ENCODE peak calls at places on chromosomes 6 and 20, in four cellular contexts. One of them, this sample, is unnamed.

GRCh38 chr20:10863337-10864060 is 189.7 kb upstream of the JAG1 start:
- DNase-seq in HCT116: peak; percentile 23
- DNase-seq in K562: no peak
- DNase-seq in GM12878: no peak
- DNase-seq in this sample: no peak

GRCh38 chr6:79467716-79468115 is 69.5 kb downstream of the LCA5 start:
- DNase-seq in HCT116: no peak
- DNase-seq in K562: no peak
- DNase-seq in GM12878: no peak
- DNase-seq in this sample: no peak

GRCh38 chr6:130928993-130929678 is 101.9 kb downstream of the SMLR1 start:
- DNase-seq in HCT116: no peak
- DNase-seq in K562: no peak
- DNase-seq in GM12878: no peak
- DNase-seq in this sample: no peak

GRCh38 chr20:47357296-47358051 is 975 bp upstream of the ZMYND8 start:
- DNase-seq in HCT116: peak; percentile 58
- DNase-seq in K562: peak; percentile 73
- DNase-seq in GM12878: no peak
- DNase-seq in this sample: no peak

GRCh38 chr6:41334482-41335023 is 855 bp upstream of the NCR2 start:
- DNase-seq in HCT116: no peak
- DNase-seq in K562: no peak
- DNase-seq in GM12878: no peak
- DNase-seq in this sample: no peak

GRCh38 chr6:56547687-56548086 is 95.0 kb downstream of the DST start:
- DNase-seq in HCT116: no peak
- DNase-seq in K562: no peak
- DNase-seq in GM12878: no peak
- DNase-seq in this sample: no peak

GRCh38 chr6:28353981-28354676 is 4.4 kb downstream of the ZKSCAN3 start:
- DNase-seq in HCT116: peak; percentile 80
- DNase-seq in K562: peak; percentile 39
- DNase-seq in GM12878: no peak
- DNase-seq in this sample: no peak

GRCh38 chr6:154239392-154239791 is 117.2 kb downstream of the IPCEF1 start:
- DNase-seq in HCT116: no peak
- DNase-seq in K562: no peak
- DNase-seq in GM12878: no peak
- DNase-seq in this sample: no peak

GRCh38 chr6:125957845-125958244 is 1.3 kb downstream of the HINT3 start:
- DNase-seq in HCT116: no peak
- DNase-seq in K562: peak; percentile 43
- DNase-seq in GM12878: no peak
- DNase-seq in this sample: peak; percentile 50

GRCh38 chr6:68008445-68008844 is 626.6 kb upstream of the ADGRB3 start:
- DNase-seq in HCT116: no peak
- DNase-seq in K562: no peak
- DNase-seq in GM12878: peak; percentile 9
- DNase-seq in this sample: no peak

GRCh38 chr6:33168202-33168601 is 24.1 kb downstream of the COL11A2 start:
- DNase-seq in HCT116: no peak
- DNase-seq in K562: no peak
- DNase-seq in GM12878: no peak
- DNase-seq in this sample: no peak

GRCh38 chr20:44692932-44693476 is 22.2 kb upstream of the CCN5 start:
- DNase-seq in HCT116: peak; percentile 71
- DNase-seq in K562: no peak
- DNase-seq in GM12878: no peak
- DNase-seq in this sample: no peak

GRCh38 chr6:30829639-30830250 is 54.6 kb upstream of the DDR1 start:
- DNase-seq in HCT116: no peak
- DNase-seq in K562: no peak
- DNase-seq in GM12878: no peak
- DNase-seq in this sample: no peak

GRCh38 chr6:149964243-149965190 is 774 bp downstream of the ULBP1 start:
- DNase-seq in HCT116: no peak
- DNase-seq in K562: no peak
- DNase-seq in GM12878: no peak
- DNase-seq in this sample: no peak

GRCh38 chr6:117441824-117442264 is 16.1 kb upstream of the ROS1 start:
- DNase-seq in HCT116: no peak
- DNase-seq in K562: no peak
- DNase-seq in GM12878: no peak
- DNase-seq in this sample: no peak

GRCh38 chr6:55963301-55963700 is 87.9 kb upstream of the BMP5 start:
- DNase-seq in HCT116: peak; percentile 18
- DNase-seq in K562: no peak
- DNase-seq in GM12878: no peak
- DNase-seq in this sample: no peak

GRCh38 chr20:1005452-1006027 is 3.4 kb upstream of the RSPO4 start:
- DNase-seq in HCT116: peak; percentile 63
- DNase-seq in K562: peak; percentile 63
- DNase-seq in GM12878: peak; percentile 2
- DNase-seq in this sample: peak; percentile 85

GRCh38 chr20:24648481-24648880 is 179.1 kb downstream of the SYNDIG1 start:
- DNase-seq in HCT116: no peak
- DNase-seq in K562: no peak
- DNase-seq in GM12878: no peak
- DNase-seq in this sample: no peak

GRCh38 chr6:99288668-99289067 is 60.8 kb downstream of the FAXC start:
- DNase-seq in HCT116: no peak
- DNase-seq in K562: no peak
- DNase-seq in GM12878: no peak
- DNase-seq in this sample: no peak

GRCh38 chr6:24125980-24126379 is at the start of gene NRSN1:
- DNase-seq in HCT116: no peak
- DNase-seq in K562: peak; percentile 70
- DNase-seq in GM12878: no peak
- DNase-seq in this sample: no peak

GRCh38 chr6:16239090-16239797 is 857 bp downstream of the GMPR start:
- DNase-seq in HCT116: no peak
- DNase-seq in K562: peak; percentile 37
- DNase-seq in GM12878: no peak
- DNase-seq in this sample: peak; percentile 55

GRCh38 chr20:62285722-62286121 is 17.1 kb upstream of the ADRM1 start:
- DNase-seq in HCT116: no peak
- DNase-seq in K562: no peak
- DNase-seq in GM12878: no peak
- DNase-seq in this sample: no peak

GRCh38 chr20:6718660-6719059 is 48.8 kb upstream of the BMP2 start:
- DNase-seq in HCT116: no peak
- DNase-seq in K562: no peak
- DNase-seq in GM12878: no peak
- DNase-seq in this sample: peak; percentile 19

GRCh38 chr6:163415620-163416379 is 1.3 kb downstream of the QKI start:
- DNase-seq in HCT116: no peak
- DNase-seq in K562: peak; percentile 39
- DNase-seq in GM12878: peak; percentile 72
- DNase-seq in this sample: peak; percentile 31

GRCh38 chr6:135722679-135723078 is 128.8 kb upstream of the PDE7B start:
- DNase-seq in HCT116: peak; percentile 86
- DNase-seq in K562: no peak
- DNase-seq in GM12878: no peak
- DNase-seq in this sample: no peak

GRCh38 chr6:37126961-37127360 is 43.0 kb upstream of the PIM1 start:
- DNase-seq in HCT116: no peak
- DNase-seq in K562: no peak
- DNase-seq in GM12878: no peak
- DNase-seq in this sample: no peak

DNA sequence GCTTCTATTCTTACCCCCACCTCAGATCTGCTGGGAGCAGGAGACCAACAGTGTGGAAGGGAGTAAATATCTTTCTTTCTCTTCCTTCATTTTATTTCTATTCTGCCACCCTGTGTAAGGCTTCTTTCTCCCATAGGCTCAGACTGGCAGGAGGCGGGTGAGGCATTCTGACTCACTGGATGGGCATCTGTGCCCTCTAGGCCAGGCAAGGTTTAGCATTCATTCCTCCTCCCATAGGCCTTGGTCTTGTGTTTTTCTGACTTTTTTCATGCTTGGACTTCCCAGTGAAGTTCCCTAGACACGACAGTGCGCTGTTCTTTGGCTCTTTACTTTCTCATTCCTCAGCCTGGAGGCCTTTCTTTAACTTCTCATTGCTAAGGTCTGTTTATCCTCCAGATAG is 235.2 kb downstream of the SYNE1 start:
- DNase-seq in HCT116: peak; percentile 29
- DNase-seq in K562: no peak
- DNase-seq in GM12878: no peak
- DNase-seq in this sample: peak; percentile 7
- TF ChIP-seq JUND in HCT116: peak; percentile 36
- TF ChIP-seq JUND in K562: no peak
- TF ChIP-seq JUND in GM12878: no peak
- TF ChIP-seq JUND in this sample: no peak

DNA sequence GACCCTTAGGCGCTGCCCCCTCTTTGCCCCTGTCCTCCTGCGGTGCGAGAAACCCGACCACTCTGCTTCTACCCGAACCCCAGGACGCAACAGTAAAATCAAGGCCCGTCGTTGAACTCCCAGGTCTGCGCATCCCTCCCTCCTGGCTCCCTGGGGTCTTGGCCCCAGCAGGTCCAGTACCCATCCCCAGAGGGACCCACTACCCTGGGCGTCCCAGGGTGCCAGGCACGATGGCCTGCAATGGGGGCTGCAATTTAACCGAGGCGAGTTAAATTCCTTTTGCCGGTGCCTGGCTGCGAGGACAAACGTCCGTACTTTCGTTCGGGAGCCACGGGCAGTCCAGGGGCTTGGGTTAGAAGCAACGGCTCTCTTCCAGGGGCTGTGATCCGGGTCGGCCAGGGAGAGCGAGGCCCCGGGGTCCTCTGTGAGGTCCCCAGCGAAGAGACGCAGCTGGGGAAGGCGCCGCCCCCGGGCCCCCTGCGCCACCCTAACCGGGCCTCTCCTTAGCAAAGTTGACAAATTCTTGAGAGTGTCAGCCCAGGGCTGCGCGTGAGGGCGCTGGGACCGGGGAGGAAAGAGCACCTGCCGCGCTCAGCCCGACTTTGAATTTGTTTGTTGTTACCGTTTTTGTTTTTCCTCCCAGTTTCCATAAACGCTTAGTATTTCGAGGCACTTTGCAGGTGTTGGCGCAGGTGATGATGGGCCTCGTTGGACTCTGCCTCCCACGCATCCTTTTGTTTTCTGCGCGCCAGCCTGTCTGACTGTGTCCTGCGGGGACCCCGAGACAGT is 6.1 kb downstream of the OLIG3 start:
- DNase-seq in HCT116: no peak
- DNase-seq in K562: no peak
- DNase-seq in GM12878: no peak
- DNase-seq in this sample: no peak
- TF ChIP-seq JUND in HCT116: no peak
- TF ChIP-seq JUND in K562: no peak
- TF ChIP-seq JUND in GM12878: no peak
- TF ChIP-seq JUND in this sample: no peak

GRCh38 chr6:132101550-132101949 is 150.4 kb upstream of the CCN2 start:
- DNase-seq in HCT116: no peak
- DNase-seq in K562: no peak
- DNase-seq in GM12878: no peak
- DNase-seq in this sample: no peak
- TF ChIP-seq JUND in HCT116: no peak
- TF ChIP-seq JUND in K562: no peak
- TF ChIP-seq JUND in GM12878: no peak
- TF ChIP-seq JUND in this sample: no peak

GRCh38 chr20:52654552-52654951 is 317.6 kb upstream of the TSHZ2 start:
- DNase-seq in HCT116: no peak
- DNase-seq in K562: no peak
- DNase-seq in GM12878: no peak
- DNase-seq in this sample: no peak
- TF ChIP-seq JUND in HCT116: no peak
- TF ChIP-seq JUND in K562: no peak
- TF ChIP-seq JUND in GM12878: no peak
- TF ChIP-seq JUND in this sample: no peak

GRCh38 chr6:15090145-15090579 is 155.7 kb upstream of the JARID2 start:
- DNase-seq in HCT116: no peak
- DNase-seq in K562: no peak
- DNase-seq in GM12878: no peak
- DNase-seq in this sample: no peak
- TF ChIP-seq JUND in HCT116: no peak
- TF ChIP-seq JUND in K562: no peak
- TF ChIP-seq JUND in GM12878: no peak
- TF ChIP-seq JUND in this sample: no peak

GRCh38 chr6:139239137-139239536 is 52.7 kb downstream of the TXLNB start:
- DNase-seq in HCT116: no peak
- DNase-seq in K562: no peak
- DNase-seq in GM12878: no peak
- DNase-seq in this sample: no peak

GRCh38 chr6:139243531-139243930 is 48.3 kb downstream of the TXLNB start:
- DNase-seq in HCT116: no peak
- DNase-seq in K562: no peak
- DNase-seq in GM12878: no peak
- DNase-seq in this sample: no peak

GRCh38 chr6:139236105-139236504 is 55.7 kb downstream of the TXLNB start:
- DNase-seq in HCT116: no peak
- DNase-seq in K562: no peak
- DNase-seq in GM12878: no peak
- DNase-seq in this sample: no peak

GRCh38 chr6:139242457-139243240 is 49.1 kb downstream of the TXLNB start:
- DNase-seq in HCT116: no peak
- DNase-seq in K562: no peak
- DNase-seq in GM12878: no peak
- DNase-seq in this sample: no peak

GRCh38 chr6:139240161-139241010 is 51.4 kb downstream of the TXLNB start:
- DNase-seq in HCT116: no peak
- DNase-seq in K562: no peak
- DNase-seq in GM12878: no peak
- DNase-seq in this sample: peak; percentile 63
- TF ChIP-seq JUND in HCT116: no peak
- TF ChIP-seq JUND in K562: no peak
- TF ChIP-seq JUND in GM12878: no peak
- TF ChIP-seq JUND in this sample: no peak

DNA sequence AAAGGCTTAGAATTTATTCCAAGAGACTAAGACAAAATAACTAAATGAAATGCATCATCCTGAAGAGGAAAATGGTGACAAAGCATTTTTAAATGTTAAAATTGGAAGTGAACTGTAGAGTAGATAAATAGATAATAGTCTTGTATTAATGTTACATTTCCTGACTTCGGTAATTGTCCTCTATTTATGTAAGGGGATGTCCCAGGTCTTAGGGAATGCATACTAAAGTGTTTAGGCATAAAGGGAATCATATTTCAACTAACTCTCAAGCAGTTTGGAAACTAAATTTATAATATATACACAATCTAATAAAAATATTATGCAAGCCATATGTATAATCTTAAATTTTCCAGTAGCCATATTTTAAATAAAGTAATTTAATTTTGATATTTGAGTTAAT is 159.3 kb downstream of the WDR27 start:
- DNase-seq in HCT116: no peak
- DNase-seq in K562: no peak
- DNase-seq in GM12878: no peak
- DNase-seq in this sample: no peak
- TF ChIP-seq JUND in HCT116: no peak
- TF ChIP-seq JUND in K562: no peak
- TF ChIP-seq JUND in GM12878: no peak
- TF ChIP-seq JUND in this sample: no peak

GRCh38 chr6:20846602-20847028 is 312.4 kb downstream of the CDKAL1 start:
- DNase-seq in HCT116: no peak
- DNase-seq in K562: peak; percentile 33
- DNase-seq in GM12878: peak; percentile 21
- DNase-seq in this sample: no peak
- TF ChIP-seq JUND in HCT116: no peak
- TF ChIP-seq JUND in K562: peak; percentile 99
- TF ChIP-seq JUND in GM12878: no peak
- TF ChIP-seq JUND in this sample: no peak

This sample was measured in T47D.